ENCODE peak calls at places on chromosomes 13 and 19, in seven cellular contexts. One of them, this sample, is unnamed.

GRCh38 chr13:98483636-98484288 is 93.1 kb downstream of the STK24 start:
- DNase-seq in foreskin fibroblast: no peak
- DNase-seq in retinal pigment epithelial cell: no peak
- DNase-seq in left ventricle myocardium inferior: no peak
- DNase-seq in tibial artery: no peak
- DNase-seq in colonic mucosa: no peak
- DNase-seq in sigmoid colon: no peak
- DNase-seq in this sample: no peak

GRCh38 chr13:102561933-102562332 is 34.9 kb upstream of the TPP2 start:
- DNase-seq in left ventricle myocardium inferior: no peak
- DNase-seq in foreskin fibroblast: no peak
- DNase-seq in retinal pigment epithelial cell: no peak
- DNase-seq in sigmoid colon: no peak
- DNase-seq in colonic mucosa: no peak
- DNase-seq in tibial artery: no peak
- DNase-seq in this sample: no peak

GRCh38 chr13:50078512-50079277 is 63.5 kb downstream of the KCNRG start:
- DNase-seq in sigmoid colon: no peak
- DNase-seq in colonic mucosa: no peak
- DNase-seq in retinal pigment epithelial cell: no peak
- DNase-seq in tibial artery: no peak
- DNase-seq in foreskin fibroblast: no peak
- DNase-seq in left ventricle myocardium inferior: no peak
- DNase-seq in this sample: no peak

GRCh38 chr13:44884076-44884729 is 105.1 kb downstream of the NUFIP1 start:
- DNase-seq in retinal pigment epithelial cell: no peak
- DNase-seq in left ventricle myocardium inferior: no peak
- DNase-seq in sigmoid colon: no peak
- DNase-seq in tibial artery: no peak
- DNase-seq in colonic mucosa: no peak
- DNase-seq in foreskin fibroblast: peak; percentile 83
- DNase-seq in this sample: no peak

GRCh38 chr13:112069063-112069726 is 2.2 kb downstream of the SOX1 start:
- DNase-seq in foreskin fibroblast: no peak
- DNase-seq in tibial artery: no peak
- DNase-seq in left ventricle myocardium inferior: no peak
- DNase-seq in colonic mucosa: no peak
- DNase-seq in retinal pigment epithelial cell: no peak
- DNase-seq in sigmoid colon: no peak
- DNase-seq in this sample: no peak

GRCh38 chr13:55977436-55977835 is 1163.3 kb upstream of the PRR20A start:
- DNase-seq in colonic mucosa: no peak
- DNase-seq in retinal pigment epithelial cell: no peak
- DNase-seq in sigmoid colon: no peak
- DNase-seq in tibial artery: no peak
- DNase-seq in left ventricle myocardium inferior: no peak
- DNase-seq in foreskin fibroblast: no peak
- DNase-seq in this sample: no peak

GRCh38 chr13:30027569-30028455 is 177.4 kb upstream of the UBL3 start:
- DNase-seq in tibial artery: no peak
- DNase-seq in foreskin fibroblast: peak; percentile 32
- DNase-seq in retinal pigment epithelial cell: no peak
- DNase-seq in left ventricle myocardium inferior: no peak
- DNase-seq in colonic mucosa: no peak
- DNase-seq in sigmoid colon: no peak
- DNase-seq in this sample: no peak

GRCh38 chr19:46704379-46705076 is 12.4 kb downstream of the PRKD2 start:
- DNase-seq in retinal pigment epithelial cell: no peak
- DNase-seq in colonic mucosa: peak; percentile 88
- DNase-seq in left ventricle myocardium inferior: peak; percentile 78
- DNase-seq in tibial artery: peak; percentile 71
- DNase-seq in sigmoid colon: peak; percentile 85
- DNase-seq in foreskin fibroblast: no peak
- DNase-seq in this sample: peak; percentile 50

GRCh38 chr13:99028890-99029289 is 51.0 kb upstream of the DOCK9 start:
- DNase-seq in tibial artery: no peak
- DNase-seq in left ventricle myocardium inferior: no peak
- DNase-seq in foreskin fibroblast: no peak
- DNase-seq in colonic mucosa: peak; percentile 27
- DNase-seq in retinal pigment epithelial cell: no peak
- DNase-seq in sigmoid colon: no peak
- DNase-seq in this sample: no peak

GRCh38 chr19:20325151-20325550 is 158.1 kb downstream of the ZNF486 start:
- DNase-seq in left ventricle myocardium inferior: no peak
- DNase-seq in sigmoid colon: no peak
- DNase-seq in retinal pigment epithelial cell: no peak
- DNase-seq in colonic mucosa: no peak
- DNase-seq in foreskin fibroblast: no peak
- DNase-seq in tibial artery: no peak
- DNase-seq in this sample: no peak

GRCh38 chr13:112241288-112241687 is 134.9 kb upstream of the SPACA7 start:
- DNase-seq in left ventricle myocardium inferior: no peak
- DNase-seq in tibial artery: no peak
- DNase-seq in sigmoid colon: no peak
- DNase-seq in foreskin fibroblast: no peak
- DNase-seq in colonic mucosa: no peak
- DNase-seq in retinal pigment epithelial cell: no peak
- DNase-seq in this sample: no peak

GRCh38 chr13:44380404-44381165 is 7.0 kb downstream of the SERP2 start:
- DNase-seq in sigmoid colon: no peak
- DNase-seq in tibial artery: no peak
- DNase-seq in retinal pigment epithelial cell: no peak
- DNase-seq in left ventricle myocardium inferior: no peak
- DNase-seq in foreskin fibroblast: no peak
- DNase-seq in colonic mucosa: no peak
- DNase-seq in this sample: no peak

GRCh38 chr13:30418075-30418715 is 4.1 kb upstream of the UBE2L5 start:
- DNase-seq in tibial artery: no peak
- DNase-seq in foreskin fibroblast: no peak
- DNase-seq in retinal pigment epithelial cell: no peak
- DNase-seq in colonic mucosa: no peak
- DNase-seq in sigmoid colon: no peak
- DNase-seq in left ventricle myocardium inferior: no peak
- DNase-seq in this sample: no peak

GRCh38 chr13:40197936-40198335 is 468.5 kb downstream of the FOXO1 start:
- DNase-seq in colonic mucosa: no peak
- DNase-seq in sigmoid colon: no peak
- DNase-seq in retinal pigment epithelial cell: no peak
- DNase-seq in tibial artery: no peak
- DNase-seq in left ventricle myocardium inferior: no peak
- DNase-seq in foreskin fibroblast: no peak
- DNase-seq in this sample: no peak

GRCh38 chr19:10412257-10412977 is 7.9 kb upstream of the PDE4A start:
- DNase-seq in colonic mucosa: no peak
- DNase-seq in retinal pigment epithelial cell: no peak
- DNase-seq in tibial artery: no peak
- DNase-seq in foreskin fibroblast: no peak
- DNase-seq in left ventricle myocardium inferior: no peak
- DNase-seq in sigmoid colon: no peak
- DNase-seq in this sample: no peak

GRCh38 chr13:88183440-88183839 is 512.3 kb downstream of the SLITRK5 start:
- DNase-seq in retinal pigment epithelial cell: no peak
- DNase-seq in sigmoid colon: no peak
- DNase-seq in left ventricle myocardium inferior: no peak
- DNase-seq in tibial artery: no peak
- DNase-seq in colonic mucosa: no peak
- DNase-seq in foreskin fibroblast: no peak
- DNase-seq in this sample: no peak

DNA sequence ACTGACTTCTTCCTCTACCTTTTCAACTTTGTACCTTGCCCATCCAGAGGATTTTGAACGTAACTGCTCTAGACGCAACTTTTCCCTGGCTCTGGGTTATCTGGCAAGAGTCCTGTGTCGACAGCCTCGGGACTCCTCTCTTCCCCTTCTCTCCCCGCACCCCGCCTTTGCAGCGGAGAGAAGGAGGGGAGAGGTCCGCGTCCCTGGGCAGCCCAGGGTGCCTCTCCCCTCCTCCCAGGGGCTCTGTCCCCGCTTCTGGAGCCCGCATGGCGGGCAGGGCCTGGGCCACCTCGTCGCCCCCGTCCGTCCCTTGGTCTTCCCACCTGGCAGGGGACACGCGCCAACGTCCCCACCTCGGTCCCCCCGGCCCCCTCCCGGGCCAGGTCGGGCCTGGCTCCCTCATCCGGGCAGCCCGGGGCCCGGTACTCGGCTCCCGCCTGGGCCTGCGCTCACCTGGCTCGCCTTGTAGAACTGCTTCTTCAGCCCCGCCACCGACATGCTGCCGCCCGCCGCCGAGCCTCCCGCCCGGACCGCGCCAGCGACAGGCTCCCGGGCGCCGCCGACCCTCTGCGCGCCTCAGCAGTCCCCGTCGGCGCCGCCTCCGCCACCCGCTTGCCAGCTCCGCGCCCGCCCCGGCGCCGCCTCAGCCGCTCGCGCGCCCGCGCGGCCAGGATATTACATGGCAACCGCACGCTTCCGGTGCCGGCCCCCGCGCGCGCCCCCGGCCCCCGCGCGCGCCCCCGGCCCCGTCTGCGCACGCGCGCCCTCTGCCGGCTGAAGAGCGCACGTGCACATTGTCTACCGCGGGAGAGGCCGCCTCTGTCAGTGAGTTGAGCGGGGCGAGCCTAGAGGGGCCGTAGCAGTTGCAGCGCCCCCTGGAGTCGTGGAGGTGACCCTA is at the start of gene SH3GL1:
- DNase-seq in sigmoid colon: peak; percentile 98
- DNase-seq in foreskin fibroblast: peak; percentile 83
- DNase-seq in retinal pigment epithelial cell: no peak
- DNase-seq in tibial artery: peak; percentile 88
- DNase-seq in left ventricle myocardium inferior: peak; percentile 91
- DNase-seq in colonic mucosa: peak; percentile 92
- DNase-seq in this sample: peak; percentile 79
- TF ChIP-seq CTCF in sigmoid colon: peak; percentile 91
- TF ChIP-seq CTCF in foreskin fibroblast: peak; percentile 88
- TF ChIP-seq CTCF in retinal pigment epithelial cell: peak; percentile 87
- TF ChIP-seq CTCF in tibial artery: peak; percentile 90
- TF ChIP-seq CTCF in left ventricle myocardium inferior: peak; percentile 89
- TF ChIP-seq CTCF in colonic mucosa: peak; percentile 70
- TF ChIP-seq CTCF in this sample: peak; percentile 90

GRCh38 chr19:16573925-16574324 is 1.7 kb upstream of the SLC35E1 start:
- DNase-seq in tibial artery: no peak
- DNase-seq in left ventricle myocardium inferior: no peak
- DNase-seq in colonic mucosa: no peak
- DNase-seq in retinal pigment epithelial cell: no peak
- DNase-seq in foreskin fibroblast: no peak
- DNase-seq in sigmoid colon: no peak
- DNase-seq in this sample: no peak
- TF ChIP-seq CTCF in tibial artery: no peak
- TF ChIP-seq CTCF in left ventricle myocardium inferior: no peak
- TF ChIP-seq CTCF in colonic mucosa: no peak
- TF ChIP-seq CTCF in retinal pigment epithelial cell: no peak
- TF ChIP-seq CTCF in foreskin fibroblast: no peak
- TF ChIP-seq CTCF in sigmoid colon: no peak
- TF ChIP-seq CTCF in this sample: no peak

GRCh38 chr19:49130325-49130724 is 11.0 kb downstream of the PPFIA3 start:
- DNase-seq in sigmoid colon: no peak
- DNase-seq in colonic mucosa: no peak
- DNase-seq in tibial artery: no peak
- DNase-seq in left ventricle myocardium inferior: no peak
- DNase-seq in retinal pigment epithelial cell: no peak
- DNase-seq in foreskin fibroblast: no peak
- DNase-seq in this sample: no peak

GRCh38 chr19:49126575-49126974 is 7.2 kb downstream of the PPFIA3 start:
- DNase-seq in colonic mucosa: no peak
- DNase-seq in foreskin fibroblast: no peak
- DNase-seq in sigmoid colon: no peak
- DNase-seq in left ventricle myocardium inferior: no peak
- DNase-seq in tibial artery: no peak
- DNase-seq in retinal pigment epithelial cell: no peak
- DNase-seq in this sample: no peak

GRCh38 chr19:49129238-49129583 is 9.9 kb downstream of the PPFIA3 start:
- DNase-seq in sigmoid colon: no peak
- DNase-seq in tibial artery: no peak
- DNase-seq in foreskin fibroblast: no peak
- DNase-seq in retinal pigment epithelial cell: no peak
- DNase-seq in left ventricle myocardium inferior: no peak
- DNase-seq in colonic mucosa: peak; percentile 68
- DNase-seq in this sample: no peak

GRCh38 chr19:49128545-49129237 is 9.3 kb downstream of the PPFIA3 start:
- DNase-seq in left ventricle myocardium inferior: no peak
- DNase-seq in retinal pigment epithelial cell: no peak
- DNase-seq in foreskin fibroblast: no peak
- DNase-seq in colonic mucosa: no peak
- DNase-seq in tibial artery: no peak
- DNase-seq in sigmoid colon: no peak
- DNase-seq in this sample: no peak

GRCh38 chr19:49127674-49128544 is 8.6 kb downstream of the PPFIA3 start:
- DNase-seq in foreskin fibroblast: peak; percentile 95
- DNase-seq in left ventricle myocardium inferior: peak; percentile 95
- DNase-seq in colonic mucosa: peak; percentile 98
- DNase-seq in retinal pigment epithelial cell: peak; percentile 84
- DNase-seq in sigmoid colon: peak; percentile 98
- DNase-seq in tibial artery: peak; percentile 94
- DNase-seq in this sample: peak; percentile 99
- TF ChIP-seq CTCF in foreskin fibroblast: no peak
- TF ChIP-seq CTCF in left ventricle myocardium inferior: peak; percentile 38
- TF ChIP-seq CTCF in colonic mucosa: peak; percentile 15
- TF ChIP-seq CTCF in retinal pigment epithelial cell: no peak
- TF ChIP-seq CTCF in sigmoid colon: no peak
- TF ChIP-seq CTCF in tibial artery: peak; percentile 20
- TF ChIP-seq CTCF in this sample: peak; percentile 24

GRCh38 chr13:20001351-20001750 is 42.8 kb downstream of the ZMYM2 start:
- DNase-seq in retinal pigment epithelial cell: no peak
- DNase-seq in sigmoid colon: no peak
- DNase-seq in tibial artery: no peak
- DNase-seq in colonic mucosa: no peak
- DNase-seq in left ventricle myocardium inferior: no peak
- DNase-seq in foreskin fibroblast: no peak
- DNase-seq in this sample: no peak

GRCh38 chr13:19993024-19993423 is 34.5 kb downstream of the ZMYM2 start:
- DNase-seq in left ventricle myocardium inferior: no peak
- DNase-seq in tibial artery: no peak
- DNase-seq in sigmoid colon: no peak
- DNase-seq in foreskin fibroblast: no peak
- DNase-seq in colonic mucosa: no peak
- DNase-seq in retinal pigment epithelial cell: no peak
- DNase-seq in this sample: no peak

GRCh38 chr13:20000062-20000552 is 41.6 kb downstream of the ZMYM2 start:
- DNase-seq in retinal pigment epithelial cell: no peak
- DNase-seq in left ventricle myocardium inferior: no peak
- DNase-seq in colonic mucosa: no peak
- DNase-seq in sigmoid colon: no peak
- DNase-seq in foreskin fibroblast: no peak
- DNase-seq in tibial artery: no peak
- DNase-seq in this sample: no peak

GRCh38 chr13:20002766-20003165 is 44.2 kb downstream of the ZMYM2 start:
- DNase-seq in sigmoid colon: no peak
- DNase-seq in tibial artery: no peak
- DNase-seq in colonic mucosa: no peak
- DNase-seq in retinal pigment epithelial cell: no peak
- DNase-seq in left ventricle myocardium inferior: no peak
- DNase-seq in foreskin fibroblast: no peak
- DNase-seq in this sample: no peak

DNA sequence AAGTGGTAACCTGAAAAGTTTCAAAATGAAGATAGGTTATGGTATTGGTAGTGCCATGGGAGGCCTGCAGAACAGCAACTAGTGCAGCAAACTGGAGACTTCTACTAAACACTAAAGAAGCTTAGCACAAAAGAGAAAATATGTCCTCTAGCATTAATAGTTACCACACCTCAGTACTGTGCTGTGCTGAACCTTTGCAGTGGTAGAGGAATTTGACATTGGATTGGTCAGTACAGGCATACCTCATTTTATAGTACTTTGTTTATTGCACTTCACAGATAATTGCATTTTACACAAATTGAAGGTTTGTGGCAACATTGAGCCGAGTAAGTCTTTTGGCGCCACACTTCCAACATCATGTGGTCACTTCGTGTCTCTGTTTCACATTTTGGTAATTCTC is 40.4 kb downstream of the ZMYM2 start:
- DNase-seq in sigmoid colon: no peak
- DNase-seq in foreskin fibroblast: no peak
- DNase-seq in left ventricle myocardium inferior: no peak
- DNase-seq in tibial artery: no peak
- DNase-seq in retinal pigment epithelial cell: no peak
- DNase-seq in colonic mucosa: no peak
- DNase-seq in this sample: no peak
- TF ChIP-seq CTCF in sigmoid colon: no peak
- TF ChIP-seq CTCF in foreskin fibroblast: no peak
- TF ChIP-seq CTCF in left ventricle myocardium inferior: no peak
- TF ChIP-seq CTCF in tibial artery: no peak
- TF ChIP-seq CTCF in retinal pigment epithelial cell: no peak
- TF ChIP-seq CTCF in colonic mucosa: no peak
- TF ChIP-seq CTCF in this sample: no peak